ENCODE peak calls at places on chromosome 10, in six cellular contexts. One of them, this sample, is unnamed.

GRCh38 chr10:25261110-25261509 is 86.3 kb downstream of the GPR158 start:
- DNase-seq in GM12878: no peak
- DNase-seq in HepG2: no peak
- DNase-seq in GM12891: no peak
- DNase-seq in H1: no peak
- DNase-seq in K562: no peak
- DNase-seq in this sample: no peak

GRCh38 chr10:128036011-128036615 is 90.1 kb downstream of the MKI67 start:
- DNase-seq in HepG2: no peak
- DNase-seq in GM12878: no peak
- DNase-seq in H1: no peak
- DNase-seq in GM12891: no peak
- DNase-seq in K562: no peak
- DNase-seq in this sample: no peak

GRCh38 chr10:113550365-113550764 is 2.5 kb upstream of the HABP2 start:
- DNase-seq in GM12891: no peak
- DNase-seq in H1: no peak
- DNase-seq in HepG2: no peak
- DNase-seq in K562: no peak
- DNase-seq in GM12878: no peak
- DNase-seq in this sample: no peak

GRCh38 chr10:111773950-111774349 is 409.6 kb downstream of the GPAM start:
- DNase-seq in HepG2: no peak
- DNase-seq in H1: no peak
- DNase-seq in GM12878: no peak
- DNase-seq in GM12891: no peak
- DNase-seq in K562: no peak
- DNase-seq in this sample: no peak

GRCh38 chr10:14952851-14953451 is 945 bp downstream of the DCLRE1C start:
- DNase-seq in H1: no peak
- DNase-seq in K562: peak
- DNase-seq in GM12878: no peak
- DNase-seq in GM12891: no peak
- DNase-seq in HepG2: no peak
- DNase-seq in this sample: no peak

GRCh38 chr10:17687117-17687831 is 43.3 kb downstream of the STAM start:
- DNase-seq in GM12891: no peak
- DNase-seq in K562: no peak
- DNase-seq in GM12878: no peak
- DNase-seq in H1: no peak
- DNase-seq in HepG2: no peak
- DNase-seq in this sample: no peak

GRCh38 chr10:133207627-133208026 is 22.4 kb upstream of the UTF1 start:
- DNase-seq in GM12878: no peak
- DNase-seq in GM12891: no peak
- DNase-seq in H1: no peak
- DNase-seq in K562: no peak
- DNase-seq in HepG2: no peak
- DNase-seq in this sample: no peak

GRCh38 chr10:124152781-124153600 is 59.6 kb upstream of the CHST15 start:
- DNase-seq in H1: no peak
- DNase-seq in GM12891: peak
- DNase-seq in GM12878: peak
- DNase-seq in HepG2: peak
- DNase-seq in K562: peak
- DNase-seq in this sample: peak

GRCh38 chr10:109957092-109957797 is 33.9 kb upstream of the XPNPEP1 start:
- DNase-seq in GM12891: peak
- DNase-seq in GM12878: peak
- DNase-seq in HepG2: no peak
- DNase-seq in H1: no peak
- DNase-seq in K562: no peak
- DNase-seq in this sample: peak

GRCh38 chr10:70578371-70578947 is 24.1 kb downstream of the PRF1 start:
- DNase-seq in H1: no peak
- DNase-seq in GM12878: peak
- DNase-seq in GM12891: no peak
- DNase-seq in HepG2: peak
- DNase-seq in K562: peak
- DNase-seq in this sample: no peak

GRCh38 chr10:13162013-13162364 is 631 bp downstream of the MCM10 start:
- DNase-seq in K562: peak
- DNase-seq in HepG2: no peak
- DNase-seq in GM12878: no peak
- DNase-seq in GM12891: peak
- DNase-seq in H1: no peak
- DNase-seq in this sample: peak

GRCh38 chr10:113129117-113129516 is 179.1 kb downstream of the TCF7L2 start:
- DNase-seq in K562: no peak
- DNase-seq in H1: no peak
- DNase-seq in GM12891: no peak
- DNase-seq in HepG2: no peak
- DNase-seq in GM12878: no peak
- DNase-seq in this sample: no peak

DNA sequence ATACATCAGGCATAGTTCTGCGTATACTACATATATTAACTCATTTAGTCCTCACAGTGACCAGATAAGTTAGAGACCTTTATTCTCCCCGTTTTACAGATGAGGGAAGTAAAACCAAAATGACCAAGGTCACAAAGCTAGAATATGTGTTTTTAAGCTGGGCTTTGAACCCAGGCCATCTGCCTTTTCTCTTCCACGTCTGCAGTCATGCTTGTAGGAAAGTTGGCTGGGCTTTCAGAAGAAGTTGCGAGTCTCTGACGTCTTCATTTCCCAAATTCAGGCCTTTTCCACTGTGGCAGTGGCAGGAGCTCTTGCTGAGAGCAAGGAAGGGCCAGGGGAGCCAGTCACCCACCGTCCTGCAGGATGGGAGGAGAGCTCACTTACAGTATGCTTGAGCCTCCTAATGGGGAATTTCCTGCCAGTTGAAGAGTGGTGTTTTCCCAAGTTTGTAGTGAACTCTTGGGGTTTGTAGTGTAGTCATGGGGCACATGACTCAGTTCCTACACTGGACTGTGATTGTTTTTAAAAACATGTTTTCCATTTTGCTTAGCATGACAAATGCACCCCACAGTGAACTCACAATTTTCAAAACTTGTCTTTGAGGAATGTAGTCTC is 34.2 kb downstream of the CYP17A1 start:
- DNase-seq in HepG2: no peak
- DNase-seq in K562: no peak
- DNase-seq in H1: no peak
- DNase-seq in GM12878: peak
- DNase-seq in GM12891: no peak
- DNase-seq in this sample: no peak
- TF ChIP-seq POLR2AphosphoS5 in HepG2: no peak
- TF ChIP-seq POLR2AphosphoS5 in K562: no peak
- TF ChIP-seq POLR2AphosphoS5 in H1: no peak
- TF ChIP-seq POLR2AphosphoS5 in GM12878: no peak
- TF ChIP-seq POLR2AphosphoS5 in GM12891: no peak
- TF ChIP-seq POLR2AphosphoS5 in this sample: no peak

DNA sequence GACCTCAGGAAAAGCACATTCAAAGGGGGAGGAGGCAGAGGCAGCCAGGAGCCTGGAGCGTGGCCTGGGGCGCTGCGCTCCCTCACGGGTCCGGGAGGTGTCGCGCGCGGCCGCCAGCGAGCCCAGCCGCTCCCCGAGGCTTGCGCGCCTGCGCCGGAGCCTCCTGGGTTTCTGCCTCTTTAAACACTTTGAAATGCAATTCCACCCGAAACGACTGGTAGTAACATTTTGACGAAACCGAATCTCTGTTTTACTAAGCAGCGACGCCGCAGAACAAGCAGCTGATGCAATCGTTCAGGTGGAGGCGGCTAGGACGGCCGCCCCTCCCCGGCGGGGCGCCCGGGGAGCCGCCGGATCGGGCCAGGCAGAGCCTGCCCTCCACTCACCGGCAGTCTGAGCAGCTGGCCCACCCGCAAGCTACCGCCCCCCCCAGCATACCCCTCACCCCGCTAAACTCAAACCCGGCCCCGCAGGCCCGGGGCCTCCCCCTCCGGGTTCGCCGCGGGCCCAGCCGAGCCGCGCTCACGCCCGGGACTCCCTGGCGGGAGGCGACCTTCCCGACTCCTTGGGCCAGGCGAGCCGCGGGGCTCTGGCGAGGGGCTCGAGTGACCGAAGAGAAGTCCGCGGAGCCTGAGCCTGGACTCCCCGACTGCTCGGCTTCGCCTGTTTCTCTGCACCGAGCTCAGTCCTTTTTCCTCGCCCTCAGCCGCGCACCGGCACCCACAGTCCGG is 3.3 kb downstream of the MKX start:
- DNase-seq in GM12878: peak
- DNase-seq in GM12891: peak
- DNase-seq in K562: peak
- DNase-seq in HepG2: peak
- DNase-seq in H1: peak
- DNase-seq in this sample: peak
- TF ChIP-seq TAF1 in GM12878: no peak
- TF ChIP-seq TAF1 in GM12891: no peak
- TF ChIP-seq TAF1 in K562: no peak
- TF ChIP-seq TAF1 in HepG2: no peak
- TF ChIP-seq TAF1 in H1: peak
- TF ChIP-seq TAF1 in this sample: no peak

DNA sequence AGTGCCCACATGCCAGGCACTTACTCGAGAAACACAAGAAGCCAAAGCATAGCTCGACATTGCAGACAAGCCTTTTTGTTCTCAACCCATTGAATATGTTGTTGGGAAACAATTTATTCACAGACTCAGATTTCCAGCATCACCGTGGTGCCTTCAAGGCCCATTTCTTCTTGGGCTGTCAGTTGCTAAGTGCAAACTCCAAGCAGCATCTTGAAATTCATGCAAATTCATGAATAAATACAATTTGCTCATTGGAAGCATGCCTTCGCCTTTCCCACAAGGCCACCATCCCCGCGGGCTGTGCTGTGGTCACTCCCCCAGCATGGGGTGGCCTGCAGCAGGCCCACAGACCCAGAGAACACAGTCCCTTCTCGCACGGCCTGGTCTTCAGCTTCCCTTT is 109.7 kb downstream of the GFRA1 start:
- DNase-seq in K562: no peak
- DNase-seq in GM12878: no peak
- DNase-seq in GM12891: no peak
- DNase-seq in HepG2: no peak
- DNase-seq in H1: no peak
- DNase-seq in this sample: no peak
- TF ChIP-seq POLR2A in K562: no peak
- TF ChIP-seq POLR2A in GM12878: no peak
- TF ChIP-seq POLR2A in GM12891: no peak
- TF ChIP-seq POLR2A in HepG2: no peak
- TF ChIP-seq POLR2A in H1: no peak
- TF ChIP-seq POLR2A in this sample: no peak

DNA sequence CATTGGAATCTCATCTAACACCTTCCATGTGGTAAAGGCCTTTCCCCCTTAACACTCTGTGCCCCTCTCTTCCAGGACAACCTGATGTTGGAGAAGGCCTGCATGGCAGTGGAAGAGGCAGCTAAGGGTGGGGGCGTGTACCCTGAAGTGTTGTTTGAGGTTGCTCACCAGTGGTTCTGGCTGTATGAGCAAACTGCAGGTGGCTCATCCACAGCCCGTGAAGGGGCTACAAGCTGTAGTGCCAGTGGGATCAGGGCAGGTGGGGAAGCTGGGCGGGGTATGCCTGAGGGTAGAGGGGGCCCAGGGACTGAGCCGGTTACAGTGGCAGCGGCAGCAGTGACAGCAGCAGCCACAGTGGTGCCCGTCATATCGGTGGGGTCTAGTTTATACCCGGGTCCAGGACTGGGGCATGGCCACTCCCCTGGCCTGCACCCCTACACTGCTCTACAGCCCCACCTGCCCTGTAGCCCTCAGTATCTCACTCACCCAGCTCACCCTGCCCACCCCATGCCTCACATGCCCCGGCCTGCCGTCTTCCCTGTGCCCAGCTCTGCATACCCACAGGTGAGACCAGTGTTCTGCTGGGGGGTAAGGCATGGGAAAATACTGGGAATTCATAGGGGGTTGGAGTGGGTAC is 12.4 kb downstream of the NDST2 start:
- DNase-seq in HepG2: no peak
- DNase-seq in GM12878: no peak
- DNase-seq in H1: no peak
- DNase-seq in K562: no peak
- DNase-seq in GM12891: no peak
- DNase-seq in this sample: no peak
- TF ChIP-seq POLR2AphosphoS5 in HepG2: peak
- TF ChIP-seq POLR2AphosphoS5 in GM12878: no peak
- TF ChIP-seq POLR2AphosphoS5 in H1: peak
- TF ChIP-seq POLR2AphosphoS5 in K562: no peak
- TF ChIP-seq POLR2AphosphoS5 in GM12891: no peak
- TF ChIP-seq POLR2AphosphoS5 in this sample: no peak

GRCh38 chr10:21260060-21260792 is 265.3 kb downstream of the SKIDA1 start:
- DNase-seq in H1: no peak
- DNase-seq in GM12891: no peak
- DNase-seq in GM12878: no peak
- DNase-seq in HepG2: no peak
- DNase-seq in K562: no peak
- DNase-seq in this sample: no peak
- TF ChIP-seq TAF1 in H1: no peak
- TF ChIP-seq TAF1 in GM12891: no peak
- TF ChIP-seq TAF1 in GM12878: no peak
- TF ChIP-seq TAF1 in HepG2: no peak
- TF ChIP-seq TAF1 in K562: no peak
- TF ChIP-seq TAF1 in this sample: no peak

This sample was measured in GM12892.